ENCODE peak calls at places on chromosomes 3 and 15, in four cellular contexts. One of them, this sample, is unnamed.

GRCh38 chr3:112030911-112031310 is 3.6 kb upstream of the TMPRSS7 start:
- DNase-seq in NCI-H2081: no peak
- DNase-seq in NCI-H1417: no peak
- DNase-seq in thyroid gland: no peak
- DNase-seq in this sample: no peak

GRCh38 chr3:140007946-140008692 is 73.1 kb downstream of the CLSTN2 start:
- DNase-seq in NCI-H2081: no peak
- DNase-seq in NCI-H1417: peak
- DNase-seq in thyroid gland: no peak
- DNase-seq in this sample: peak

GRCh38 chr3:8900065-8900464 is 63.2 kb downstream of the RAD18 start:
- DNase-seq in NCI-H2081: no peak
- DNase-seq in NCI-H1417: no peak
- DNase-seq in thyroid gland: no peak
- DNase-seq in this sample: no peak

GRCh38 chr3:157436583-157437300 is at the start of gene PTX3:
- DNase-seq in NCI-H2081: no peak
- DNase-seq in NCI-H1417: no peak
- DNase-seq in thyroid gland: peak
- DNase-seq in this sample: peak

GRCh38 chr3:190086191-190086590 is 34.5 kb downstream of the P3H2 start:
- DNase-seq in NCI-H2081: no peak
- DNase-seq in NCI-H1417: no peak
- DNase-seq in thyroid gland: no peak
- DNase-seq in this sample: no peak

GRCh38 chr3:69690-70089 is 126.9 kb upstream of the CHL1 start:
- DNase-seq in NCI-H2081: no peak
- DNase-seq in NCI-H1417: no peak
- DNase-seq in thyroid gland: no peak
- DNase-seq in this sample: no peak

GRCh38 chr3:42688016-42688415 is 2.7 kb downstream of the KLHL40 start:
- DNase-seq in NCI-H2081: no peak
- DNase-seq in NCI-H1417: no peak
- DNase-seq in thyroid gland: no peak
- DNase-seq in this sample: no peak

GRCh38 chr15:60213377-60214010 is 184.3 kb downstream of the ANXA2 start:
- DNase-seq in NCI-H2081: no peak
- DNase-seq in NCI-H1417: no peak
- DNase-seq in thyroid gland: no peak
- DNase-seq in this sample: no peak

GRCh38 chr15:36675008-36675407 is 95.6 kb downstream of the CDIN1 start:
- DNase-seq in NCI-H2081: no peak
- DNase-seq in NCI-H1417: no peak
- DNase-seq in thyroid gland: no peak
- DNase-seq in this sample: no peak

GRCh38 chr3:37892917-37893595 is 31.4 kb downstream of the CTDSPL start:
- DNase-seq in NCI-H2081: no peak
- DNase-seq in NCI-H1417: peak
- DNase-seq in thyroid gland: peak
- DNase-seq in this sample: peak

GRCh38 chr3:126290325-126290724 is 66.9 kb downstream of the KLF15 start:
- DNase-seq in NCI-H2081: no peak
- DNase-seq in NCI-H1417: no peak
- DNase-seq in thyroid gland: no peak
- DNase-seq in this sample: no peak

GRCh38 chr3:46396129-46396528 is 10.7 kb downstream of the CCR5AS start:
- DNase-seq in NCI-H2081: no peak
- DNase-seq in NCI-H1417: no peak
- DNase-seq in thyroid gland: no peak
- DNase-seq in this sample: no peak

GRCh38 chr3:45317710-45318109 is 70.7 kb upstream of the LARS2 start:
- DNase-seq in NCI-H2081: no peak
- DNase-seq in NCI-H1417: no peak
- DNase-seq in thyroid gland: no peak
- DNase-seq in this sample: no peak

GRCh38 chr3:128814514-128815317 is 64.7 kb upstream of the ACAD9 start:
- DNase-seq in NCI-H2081: no peak
- DNase-seq in NCI-H1417: no peak
- DNase-seq in thyroid gland: no peak
- DNase-seq in this sample: no peak

GRCh38 chr3:89025185-89025584 is 82.2 kb upstream of the EPHA3 start:
- DNase-seq in NCI-H2081: no peak
- DNase-seq in NCI-H1417: peak
- DNase-seq in thyroid gland: no peak
- DNase-seq in this sample: no peak

GRCh38 chr15:29698030-29698701 is 124.1 kb downstream of the TJP1 start:
- DNase-seq in NCI-H2081: peak
- DNase-seq in NCI-H1417: peak
- DNase-seq in thyroid gland: no peak
- DNase-seq in this sample: peak

GRCh38 chr15:37108725-37109124 is 8.4 kb upstream of the MEIS2 start:
- DNase-seq in NCI-H2081: no peak
- DNase-seq in NCI-H1417: peak
- DNase-seq in thyroid gland: no peak
- DNase-seq in this sample: no peak

GRCh38 chr3:32423956-32424558 is 32.4 kb downstream of the CMTM7 start:
- DNase-seq in NCI-H2081: no peak
- DNase-seq in NCI-H1417: no peak
- DNase-seq in thyroid gland: no peak
- DNase-seq in this sample: no peak

GRCh38 chr3:29513236-29513635 is 232.4 kb downstream of the RBMS3 start:
- DNase-seq in NCI-H2081: no peak
- DNase-seq in NCI-H1417: no peak
- DNase-seq in thyroid gland: peak
- DNase-seq in this sample: no peak

GRCh38 chr3:18295171-18295920 is 129.8 kb downstream of the SATB1 start:
- DNase-seq in NCI-H2081: no peak
- DNase-seq in NCI-H1417: no peak
- DNase-seq in thyroid gland: no peak
- DNase-seq in this sample: peak

GRCh38 chr15:25408428-25408827 is 30.4 kb downstream of the UBE3A start:
- DNase-seq in NCI-H2081: no peak
- DNase-seq in NCI-H1417: no peak
- DNase-seq in thyroid gland: no peak
- DNase-seq in this sample: no peak

GRCh38 chr3:194117114-194117845 is 18.7 kb upstream of the HES1 start:
- DNase-seq in NCI-H2081: no peak
- DNase-seq in NCI-H1417: no peak
- DNase-seq in thyroid gland: peak
- DNase-seq in this sample: no peak